ENCODE peak calls at places on chromosomes 16 and 17, in four cellular contexts. One of them, this sample, is unnamed.

GRCh38 chr17:69757794-69758430 is 317.1 kb upstream of the KCNJ16 start:
- DNase-seq in keratinocyte: no peak
- DNase-seq in neural progenitor cell: no peak
- DNase-seq in PC-9: peak
- DNase-seq in this sample: no peak

GRCh38 chr16:74034862-74035261 is 261.8 kb upstream of the PSMD7 start:
- DNase-seq in PC-9: no peak
- DNase-seq in keratinocyte: no peak
- DNase-seq in neural progenitor cell: peak
- DNase-seq in this sample: peak

GRCh38 chr17:43578699-43579569 is 32.8 kb upstream of the ETV4 start:
- DNase-seq in PC-9: peak
- DNase-seq in keratinocyte: peak
- DNase-seq in neural progenitor cell: peak
- DNase-seq in this sample: peak

GRCh38 chr16:77211880-77212735 is 12.9 kb downstream of the SYCE1L start:
- DNase-seq in neural progenitor cell: peak
- DNase-seq in PC-9: no peak
- DNase-seq in keratinocyte: no peak
- DNase-seq in this sample: peak

GRCh38 chr17:20121359-20122235 is 112.4 kb downstream of the SPECC1 start:
- DNase-seq in PC-9: no peak
- DNase-seq in keratinocyte: no peak
- DNase-seq in neural progenitor cell: peak
- DNase-seq in this sample: peak

GRCh38 chr16:12245923-12246290 is 269.4 kb downstream of the SNX29 start:
- DNase-seq in keratinocyte: no peak
- DNase-seq in PC-9: no peak
- DNase-seq in neural progenitor cell: no peak
- DNase-seq in this sample: no peak

GRCh38 chr17:79843917-79844815 is 4.9 kb upstream of the CBX4 start:
- DNase-seq in keratinocyte: no peak
- DNase-seq in PC-9: no peak
- DNase-seq in neural progenitor cell: peak
- DNase-seq in this sample: peak

GRCh38 chr17:43517615-43518386 is 28.3 kb downstream of the ETV4 start:
- DNase-seq in neural progenitor cell: no peak
- DNase-seq in keratinocyte: no peak
- DNase-seq in PC-9: no peak
- DNase-seq in this sample: no peak

GRCh38 chr17:29891131-29891530 is 38.9 kb downstream of the SSH2 start:
- DNase-seq in neural progenitor cell: no peak
- DNase-seq in keratinocyte: no peak
- DNase-seq in PC-9: no peak
- DNase-seq in this sample: no peak

GRCh38 chr17:39365252-39365651 is 36.2 kb downstream of the FBXL20 start:
- DNase-seq in PC-9: no peak
- DNase-seq in keratinocyte: no peak
- DNase-seq in neural progenitor cell: no peak
- DNase-seq in this sample: no peak

GRCh38 chr16:68999114-68999513 is 106.3 kb upstream of the HAS3 start:
- DNase-seq in keratinocyte: no peak
- DNase-seq in neural progenitor cell: no peak
- DNase-seq in PC-9: no peak
- DNase-seq in this sample: no peak

GRCh38 chr16:89410322-89410721 is 80.0 kb downstream of the ANKRD11 start:
- DNase-seq in PC-9: no peak
- DNase-seq in keratinocyte: no peak
- DNase-seq in neural progenitor cell: no peak
- DNase-seq in this sample: no peak

GRCh38 chr17:19978206-19978802 is 676 bp upstream of the AKAP10 start:
- DNase-seq in neural progenitor cell: no peak
- DNase-seq in PC-9: no peak
- DNase-seq in keratinocyte: no peak
- DNase-seq in this sample: peak

GRCh38 chr17:39872700-39873099 is 4.7 kb downstream of the ZPBP2 start:
- DNase-seq in keratinocyte: no peak
- DNase-seq in PC-9: no peak
- DNase-seq in neural progenitor cell: no peak
- DNase-seq in this sample: peak

GRCh38 chr17:40915721-40916256 is 21.7 kb downstream of the KRT23 start:
- DNase-seq in keratinocyte: no peak
- DNase-seq in PC-9: peak
- DNase-seq in neural progenitor cell: no peak
- DNase-seq in this sample: no peak

GRCh38 chr16:64321066-64321465 is 800.8 kb downstream of the CDH11 start:
- DNase-seq in keratinocyte: no peak
- DNase-seq in neural progenitor cell: no peak
- DNase-seq in PC-9: no peak
- DNase-seq in this sample: no peak

GRCh38 chr17:496761-497586 is 144.4 kb upstream of the RPH3AL start:
- DNase-seq in keratinocyte: no peak
- DNase-seq in PC-9: no peak
- DNase-seq in neural progenitor cell: no peak
- DNase-seq in this sample: no peak
- TF ChIP-seq EZH2 in keratinocyte: no peak
- TF ChIP-seq EZH2 in PC-9: no peak
- TF ChIP-seq EZH2 in neural progenitor cell: no peak
- TF ChIP-seq EZH2 in this sample: no peak

DNA sequence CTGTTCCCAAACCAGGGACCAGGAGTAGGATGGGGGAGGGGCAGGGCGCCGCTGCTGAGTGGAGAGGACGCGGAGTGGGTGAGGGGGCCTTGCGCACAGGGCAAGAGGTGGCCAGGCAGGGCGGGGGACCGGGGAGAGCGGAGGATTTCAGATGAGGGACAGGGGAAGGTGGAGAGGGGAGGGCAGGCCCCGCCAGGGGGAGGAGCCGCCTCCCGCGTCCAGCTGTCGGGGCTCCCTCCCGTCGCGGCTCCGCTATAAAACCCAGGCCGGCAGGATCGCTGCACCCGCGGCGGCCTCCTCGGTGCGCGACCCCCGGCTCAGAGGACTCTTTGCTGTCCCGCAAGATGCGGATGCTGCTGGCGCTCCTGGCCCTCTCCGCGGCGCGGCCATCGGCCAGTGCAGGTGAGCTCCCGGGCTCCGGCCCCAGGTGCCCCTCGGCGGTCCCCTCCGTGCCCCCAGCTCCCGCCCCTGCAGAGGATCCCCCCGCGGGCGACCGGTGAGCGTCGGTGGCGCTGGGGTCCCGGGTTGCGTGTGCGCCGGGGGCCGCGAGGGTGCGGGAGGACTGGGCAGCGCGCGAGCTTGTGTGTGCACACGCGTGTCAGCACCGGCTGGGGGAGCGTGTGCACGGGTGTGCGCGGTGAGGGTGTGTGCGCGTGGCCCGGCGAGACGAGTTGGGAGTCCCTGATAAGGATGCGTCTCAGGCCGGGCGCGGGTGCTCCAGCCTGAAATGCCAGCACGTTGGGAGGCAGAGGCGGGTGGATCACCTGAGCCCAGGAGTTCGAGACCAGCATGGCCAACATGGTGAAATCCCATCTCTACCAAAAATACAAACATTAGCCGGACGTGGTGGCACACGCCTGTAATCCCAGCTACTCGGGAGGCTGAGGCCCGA is at the start of gene CA4:
- DNase-seq in neural progenitor cell: peak
- DNase-seq in keratinocyte: no peak
- DNase-seq in PC-9: no peak
- DNase-seq in this sample: peak
- TF ChIP-seq EZH2 in neural progenitor cell: peak
- TF ChIP-seq EZH2 in keratinocyte: peak
- TF ChIP-seq EZH2 in PC-9: no peak
- TF ChIP-seq EZH2 in this sample: peak

DNA sequence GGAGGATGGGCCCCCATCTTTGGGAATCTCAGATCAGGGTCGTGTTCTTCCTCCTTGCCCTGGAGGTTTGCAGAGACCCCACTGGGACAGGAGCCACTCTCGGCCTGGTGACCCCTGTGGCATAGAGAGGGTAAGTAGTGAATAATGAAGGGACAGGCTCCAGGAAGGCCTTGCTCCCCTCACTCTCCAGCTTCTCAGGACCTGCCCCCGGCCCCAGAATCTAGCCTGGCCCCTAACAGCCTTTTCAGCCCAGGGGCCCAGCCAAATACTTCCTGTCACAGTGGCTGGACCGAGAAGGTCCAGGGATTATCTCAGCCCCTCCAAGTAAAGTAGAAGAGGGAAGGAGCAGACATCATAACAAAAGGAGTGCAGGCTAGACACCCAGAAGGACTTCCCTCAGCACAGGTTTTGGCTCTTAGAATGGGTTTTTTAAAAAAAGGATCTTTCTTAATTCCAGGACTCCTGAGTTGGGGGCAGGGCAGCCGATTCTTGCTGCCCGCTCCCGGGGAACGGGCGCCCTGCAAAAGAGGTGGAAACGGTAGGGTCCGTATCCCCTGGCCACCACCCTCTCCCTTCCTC is 637 bp upstream of the NXPH3 start:
- DNase-seq in PC-9: no peak
- DNase-seq in neural progenitor cell: no peak
- DNase-seq in keratinocyte: no peak
- DNase-seq in this sample: no peak
- TF ChIP-seq EZH2 in PC-9: peak
- TF ChIP-seq EZH2 in neural progenitor cell: no peak
- TF ChIP-seq EZH2 in keratinocyte: no peak
- TF ChIP-seq EZH2 in this sample: no peak

GRCh38 chr16:8591451-8591850 is 1.1 kb upstream of the TMEM114 start:
- DNase-seq in keratinocyte: no peak
- DNase-seq in neural progenitor cell: no peak
- DNase-seq in PC-9: no peak
- DNase-seq in this sample: no peak

GRCh38 chr16:8589293-8590160 is 784 bp downstream of the TMEM114 start:
- DNase-seq in PC-9: no peak
- DNase-seq in keratinocyte: no peak
- DNase-seq in neural progenitor cell: peak
- DNase-seq in this sample: peak

GRCh38 chr16:8590811-8591210 is 500 bp upstream of the TMEM114 start:
- DNase-seq in neural progenitor cell: no peak
- DNase-seq in keratinocyte: no peak
- DNase-seq in PC-9: no peak
- DNase-seq in this sample: no peak

GRCh38 chr16:8588703-8589292 is 1.5 kb downstream of the TMEM114 start:
- DNase-seq in neural progenitor cell: peak
- DNase-seq in keratinocyte: no peak
- DNase-seq in PC-9: no peak
- DNase-seq in this sample: peak

GRCh38 chr16:8590161-8590688 is at the start of gene TMEM114:
- DNase-seq in neural progenitor cell: peak
- DNase-seq in PC-9: no peak
- DNase-seq in keratinocyte: no peak
- DNase-seq in this sample: peak
- TF ChIP-seq EZH2 in neural progenitor cell: no peak
- TF ChIP-seq EZH2 in PC-9: no peak
- TF ChIP-seq EZH2 in keratinocyte: peak
- TF ChIP-seq EZH2 in this sample: no peak